ENCODE peak calls at places on chromosome 19, in seven cellular contexts. M, K, W, X, E, Q and Z are unnamed samples.
A peak's percentile ranks its signal among the peaks of the same experiment; 100 is the strongest.

GRCh38 chr19:47476438-47476972 is 4.8 kb upstream of the SLC8A2 start:
- DNase-seq in K (no peak), M (no peak), E (no peak), Q (no peak), W (no peak), X (no peak), Z (no peak)

GRCh38 chr19:3548594-3548993 is 8.8 kb downstream of the MFSD12 start:
- DNase-seq in M (no peak), X (no peak), K (no peak), Q (no peak), E (no peak), W (no peak), Z (no peak)

GRCh38 chr19:32346901-32347300 is 1.5 kb downstream of the ZNF507 start:
- DNase-seq in E (no peak), X (no peak), Q (peak; percentile 31), M (no peak), K (no peak), W (no peak), Z (no peak)

GRCh38 chr19:12139309-12139708 is 841 bp downstream of the ZNF20 start:
- DNase-seq in E (no peak), X (no peak), K (no peak), W (no peak), Q (peak; percentile 52), M (no peak), Z (no peak)

GRCh38 chr19:49824662-49825061 is 6.6 kb downstream of the MED25 start:
- DNase-seq in W (no peak), K (no peak), Q (no peak), M (no peak), E (no peak), X (no peak), Z (no peak)

GRCh38 chr19:13078897-13079541 is 23.6 kb downstream of the LYL1 start:
- DNase-seq in M (no peak), W (no peak), E (no peak), Q (no peak), X (no peak), K (no peak), Z (no peak)

GRCh38 chr19:16566161-16566560 is 6.1 kb downstream of the SLC35E1 start:
- DNase-seq in M (no peak), W (no peak), K (peak; percentile 49), X (no peak), E (no peak), Q (no peak), Z (no peak)

GRCh38 chr19:57302020-57302465 is 18.2 kb upstream of the ZNF543 start:
- DNase-seq in W (no peak), K (peak; percentile 65), E (peak; percentile 58), M (peak; percentile 92), X (no peak), Q (peak; percentile 93), Z (no peak)

GRCh38 chr19:53881482-53882390 is at the start of gene PRKCG:
- DNase-seq in W (peak; percentile 90), M (no peak), K (no peak), X (no peak), Q (peak; percentile 64), E (peak; percentile 69), Z (peak; percentile 56)

GRCh38 chr19:33221641-33222040 is 4.0 kb downstream of the SLC7A10 start:
- DNase-seq in Q (no peak), M (no peak), E (no peak), W (no peak), K (no peak), X (no peak), Z (no peak)

GRCh38 chr19:38478273-38478971 is 44.9 kb downstream of the RYR1 start:
- DNase-seq in Q (no peak), K (no peak), M (peak; percentile 7), X (no peak), W (peak; percentile 49), E (peak; percentile 72), Z (no peak)

GRCh38 chr19:50418186-50419021 is at the start of gene SPIB:
- DNase-seq in M (no peak), X (no peak), W (no peak), K (no peak), Q (no peak), E (no peak), Z (peak; percentile 81)

GRCh38 chr19:30173593-30174356 is 198.4 kb upstream of the ZNF536 start:
- DNase-seq in W (no peak), M (no peak), Q (no peak), X (no peak), E (no peak), K (no peak), Z (no peak)

GRCh38 chr19:56383826-56384605 is 9.3 kb downstream of the ZNF582 start:
- DNase-seq in M (no peak), E (no peak), X (no peak), Q (no peak), K (no peak), W (no peak), Z (no peak)

GRCh38 chr19:29690842-29691241 is 24.2 kb downstream of the C19orf12 start:
- DNase-seq in E (peak; percentile 85), X (no peak), W (peak; percentile 43), M (no peak), Q (peak; percentile 28), K (no peak), Z (no peak)

GRCh38 chr19:30692517-30692870 is 320.3 kb downstream of the ZNF536 start:
- DNase-seq in Q (peak; percentile 41), X (no peak), K (no peak), M (no peak), E (no peak), W (no peak), Z (no peak)

GRCh38 chr19:58060231-58060630 is 1.1 kb downstream of the ZNF135 start:
- DNase-seq in E (no peak), X (no peak), M (no peak), W (no peak), K (no peak), Q (no peak), Z (no peak)

GRCh38 chr19:22622901-22623840 is 11.0 kb upstream of the ZNF492 start:
- DNase-seq in K (no peak), E (no peak), W (no peak), X (no peak), Q (no peak), M (no peak), Z (no peak)

GRCh38 chr19:46946611-46947238 is 72.9 kb upstream of the NPAS1 start:
- DNase-seq in W (no peak), X (no peak), E (no peak), K (no peak), Q (no peak), M (no peak), Z (no peak)

GRCh38 chr19:39738809-39739208 is 980 bp upstream of the CLC start:
- DNase-seq in M (no peak), E (no peak), X (no peak), W (no peak), Q (no peak), K (no peak), Z (no peak)

DNA sequence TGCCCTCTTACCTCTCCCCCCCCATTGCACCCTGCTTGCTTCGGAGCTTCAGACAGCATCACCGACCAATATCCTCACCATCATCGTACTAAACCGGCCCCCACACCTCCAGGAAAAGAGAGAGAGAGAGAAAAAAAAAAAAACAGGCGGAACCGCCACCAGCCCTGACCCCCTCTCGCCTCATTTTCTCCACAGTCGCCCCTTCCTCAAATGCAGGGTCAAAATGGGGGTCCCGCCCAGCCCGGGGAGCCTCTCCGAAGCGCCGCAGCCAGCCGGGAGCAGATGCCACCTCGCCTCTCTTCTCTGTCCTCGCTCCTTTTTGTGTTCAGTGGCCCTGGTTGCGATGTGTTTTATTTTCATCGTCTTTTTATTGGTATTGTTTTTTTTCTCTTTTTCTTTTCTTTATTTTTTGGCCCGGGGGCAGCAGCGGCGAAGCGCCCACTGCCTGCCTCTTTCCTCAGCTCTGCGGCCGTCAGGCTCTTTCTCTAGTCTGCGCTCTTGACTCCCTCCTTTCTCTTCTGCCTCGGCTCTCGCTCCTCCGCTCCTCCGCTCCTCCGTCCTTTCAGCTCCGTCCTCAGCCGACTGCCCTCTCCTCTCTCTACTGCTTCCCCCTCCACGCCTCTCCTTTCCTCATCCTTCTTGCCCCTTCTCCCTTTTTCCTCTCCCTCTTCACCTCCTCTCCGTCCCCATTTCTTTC is 41.4 kb downstream of the DEDD2 start:
- DNase-seq in W (no peak), Q (peak; percentile 72), E (peak; percentile 36), X (no peak), K (no peak), M (peak; percentile 25), Z (no peak)
- H3K4me3 ChIP-seq in W (peak overlapping the region; percentile 19), Q (peak overlapping the region; percentile 73), E (no peak overlapping the region), X (peak overlapping the region; percentile 52), K (peak overlapping the region; percentile 30), M (no peak overlapping the region), Z (peak overlapping the region; percentile 29)

GRCh38 chr19:593505-593904 is 3.8 kb downstream of the HCN2 start:
- DNase-seq in E (no peak), Q (no peak), W (no peak), X (no peak), K (no peak), M (no peak), Z (no peak)

GRCh38 chr19:591099-591958 is 1.6 kb downstream of the HCN2 start:
- DNase-seq in K (no peak), E (no peak), X (no peak), W (peak; percentile 62), M (no peak), Q (peak; percentile 71), Z (no peak)

GRCh38 chr19:590750-591098 is 1.0 kb downstream of the HCN2 start:
- DNase-seq in W (no peak), K (no peak), X (no peak), M (no peak), E (no peak), Q (no peak), Z (no peak)

GRCh38 chr19:593055-593454 is 3.4 kb downstream of the HCN2 start:
- DNase-seq in W (no peak), E (no peak), M (no peak), K (no peak), X (no peak), Q (no peak), Z (no peak)

GRCh38 chr19:592101-592500 is 2.4 kb downstream of the HCN2 start:
- DNase-seq in X (no peak), K (no peak), E (no peak), M (no peak), Q (no peak), W (no peak), Z (no peak)
- H3K4me3 ChIP-seq in X (no peak overlapping the region), K (no peak overlapping the region), E (no peak overlapping the region), M (no peak overlapping the region), Q (no peak overlapping the region), W (no peak overlapping the region), Z (no peak overlapping the region)

DNA sequence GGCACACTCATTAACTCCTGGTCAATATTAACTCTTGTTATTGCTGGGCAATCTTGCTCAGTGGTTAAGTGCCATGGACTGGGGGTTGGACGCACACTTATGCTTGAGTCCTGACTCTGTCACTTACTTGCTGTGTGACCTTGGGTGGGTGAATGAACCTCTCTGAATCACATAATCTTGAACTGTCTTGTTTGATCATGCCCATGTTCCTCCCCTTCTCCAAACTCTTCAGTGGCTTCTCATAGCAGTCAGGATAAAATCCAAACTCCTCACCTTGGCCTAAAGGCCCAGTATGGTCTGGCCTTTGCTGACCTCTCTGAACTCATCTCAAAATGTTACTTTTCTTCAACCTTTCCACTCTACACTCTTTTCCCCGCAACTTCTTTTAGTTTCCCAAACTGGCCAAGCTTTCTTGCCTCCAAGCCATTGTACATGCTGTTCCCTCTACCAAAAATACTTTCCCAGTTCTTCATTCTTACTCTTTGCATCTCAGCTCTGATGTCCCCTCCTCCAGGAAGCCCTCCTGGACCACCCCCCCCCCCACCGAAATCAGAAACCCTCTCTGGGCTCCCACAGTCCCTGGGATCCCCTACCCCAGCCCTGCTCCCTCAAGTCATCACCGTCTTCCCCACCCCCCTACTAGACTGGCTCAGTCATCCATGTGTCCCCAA is 2.4 kb downstream of the MYPOP start:
- DNase-seq in K (no peak), W (no peak), M (no peak), X (no peak), E (no peak), Q (no peak), Z (no peak)
- H3K4me3 ChIP-seq in K (no peak overlapping the region), W (no peak overlapping the region), M (no peak overlapping the region), X (no peak overlapping the region), E (no peak overlapping the region), Q (no peak overlapping the region), Z (no peak overlapping the region)

GRCh38 chr19:42277821-42278809 is 9.1 kb downstream of the CIC start:
- DNase-seq in K (no peak), Q (peak; percentile 67), M (peak; percentile 52), W (no peak), X (no peak), E (no peak), Z (peak; percentile 2)
- H3K4me3 ChIP-seq in K (no peak overlapping the region), Q (no peak overlapping the region), M (no peak overlapping the region), W (no peak overlapping the region), X (peak overlapping the region; percentile 2), E (no peak overlapping the region), Z (no peak overlapping the region)